ENCODE peak calls at places on chromosomes 1 and 21, in five cellular contexts. Z, T, Y, U and L are unnamed samples.

GRCh38 chr1:21511579-21512522 is 2.6 kb downstream of the ALPL start:
- DNase-seq in Z (no peak), U (peak; percentile 33), T (no peak), Y (peak; percentile 42), L (no peak)

GRCh38 chr1:1059494-1060280 is 14.4 kb downstream of the RNF223 start:
- DNase-seq in Z (peak; percentile 78), Y (peak; percentile 86), T (peak; percentile 81), U (peak; percentile 85), L (peak; percentile 80)

GRCh38 chr1:154276797-154277196 is 4.4 kb downstream of the HAX1 start:
- DNase-seq in T (no peak), Y (no peak), Z (no peak), U (no peak), L (no peak)

GRCh38 chr1:26318338-26319064 is 743 bp downstream of the CD52 start:
- DNase-seq in T (no peak), Z (no peak), U (no peak), Y (no peak), L (no peak)

GRCh38 chr1:221714227-221715116 is 27.4 kb downstream of the DUSP10 start:
- DNase-seq in Z (no peak), Y (no peak), T (no peak), U (no peak), L (no peak)

GRCh38 chr1:86965012-86965826 is 50.8 kb downstream of the HS2ST1 start:
- DNase-seq in Y (no peak), T (no peak), U (peak; percentile 48), Z (no peak), L (no peak)

GRCh38 chr1:3702990-3703728 is 49.1 kb upstream of the CCDC27 start:
- DNase-seq in U (peak; percentile 69), T (no peak), Y (no peak), Z (no peak), L (no peak)

GRCh38 chr1:64846573-64847430 is 101.9 kb downstream of the RAVER2 start:
- DNase-seq in U (no peak), Z (no peak), Y (no peak), T (no peak), L (no peak)

GRCh38 chr1:248821101-248821500 is 4.6 kb downstream of the SH3BP5L start:
- DNase-seq in Z (no peak), U (peak; percentile 41), T (no peak), Y (no peak), L (no peak)

GRCh38 chr21:43016728-43017127 is 42.4 kb downstream of the PKNOX1 start:
- DNase-seq in Y (no peak), T (no peak), U (no peak), Z (no peak), L (no peak)

GRCh38 chr1:205301842-205302588 is 19.5 kb downstream of the NUAK2 start:
- DNase-seq in U (no peak), Z (no peak), Y (no peak), T (no peak), L (no peak)

GRCh38 chr1:2248854-2249558 is 20.9 kb downstream of the SKI start:
- DNase-seq in Z (no peak), U (no peak), Y (peak; percentile 30), T (no peak), L (no peak)

GRCh38 chr1:28718601-28719331 is 18.0 kb upstream of the YTHDF2 start:
- DNase-seq in Z (no peak), T (no peak), Y (no peak), U (peak; percentile 17), L (no peak)

GRCh38 chr1:176466514-176466913 is 3.5 kb downstream of the PAPPA2 start:
- DNase-seq in T (no peak), U (peak; percentile 22), Z (no peak), Y (no peak), L (no peak)

GRCh38 chr1:84480658-84481057 is 1.6 kb downstream of the RPF1 start:
- DNase-seq in T (no peak), Z (no peak), U (no peak), Y (no peak), L (no peak)

GRCh38 chr1:182163821-182164223 is 102.3 kb upstream of the ZNF648 start:
- DNase-seq in T (no peak), Y (no peak), Z (no peak), U (no peak), L (no peak)

GRCh38 chr1:53681647-53682368 is 57.2 kb downstream of the GLIS1 start:
- DNase-seq in Z (no peak), T (no peak), Y (peak; percentile 40), U (peak; percentile 59), L (no peak)

GRCh38 chr1:167797005-167797404 is 75.2 kb downstream of the MPZL1 start:
- DNase-seq in Y (peak; percentile 75), U (peak; percentile 100), T (no peak), Z (no peak), L (no peak)

GRCh38 chr1:79090985-79091384 is 84.5 kb upstream of the ADGRL4 start:
- DNase-seq in T (no peak), Y (no peak), Z (no peak), U (no peak), L (no peak)

GRCh38 chr1:61141288-61142044 is 59.1 kb downstream of the NFIA start:
- DNase-seq in Z (no peak), U (peak; percentile 96), T (no peak), Y (no peak), L (no peak)